ENCODE peak calls at places on chromosomes 12 and 14, in nine cellular contexts. One of them, this sample, is unnamed.

GRCh38 chr12:108985750-108986149 is 35.1 kb downstream of the SVOP start:
- DNase-seq in CD8-positive, alpha-beta memory T cell: no peak
- DNase-seq in kidney tubule cell: no peak
- DNase-seq in ELR: no peak
- DNase-seq in activated CD4-positive, alpha-beta T cell treated with anti-CD3 and anti-CD28 coated beads, Interleukin-2, amount 10 ng/mL, durations not matched to agents 7 days and 5 days: no peak
- DNase-seq in 8988T: no peak
- DNase-seq in NCI-H510A: no peak
- DNase-seq in posterior vena cava: no peak
- DNase-seq in amygdala: no peak
- DNase-seq in this sample: no peak

GRCh38 chr14:90819734-90820393 is 3.6 kb upstream of the TTC7B start:
- DNase-seq in activated CD4-positive, alpha-beta T cell treated with anti-CD3 and anti-CD28 coated beads, Interleukin-2, amount 10 ng/mL, durations not matched to agents 7 days and 5 days: no peak
- DNase-seq in amygdala: no peak
- DNase-seq in ELR: no peak
- DNase-seq in posterior vena cava: no peak
- DNase-seq in kidney tubule cell: no peak
- DNase-seq in CD8-positive, alpha-beta memory T cell: no peak
- DNase-seq in NCI-H510A: no peak
- DNase-seq in 8988T: no peak
- DNase-seq in this sample: peak

GRCh38 chr12:1500095-1500801 is 94.1 kb downstream of the FBXL14 start:
- DNase-seq in 8988T: no peak
- DNase-seq in kidney tubule cell: peak
- DNase-seq in NCI-H510A: no peak
- DNase-seq in activated CD4-positive, alpha-beta T cell treated with anti-CD3 and anti-CD28 coated beads, Interleukin-2, amount 10 ng/mL, durations not matched to agents 7 days and 5 days: no peak
- DNase-seq in CD8-positive, alpha-beta memory T cell: no peak
- DNase-seq in posterior vena cava: no peak
- DNase-seq in ELR: peak
- DNase-seq in amygdala: no peak
- DNase-seq in this sample: no peak

GRCh38 chr14:22221508-22221907 is 367.5 kb downstream of the DAD1 start:
- DNase-seq in kidney tubule cell: peak
- DNase-seq in amygdala: no peak
- DNase-seq in CD8-positive, alpha-beta memory T cell: no peak
- DNase-seq in activated CD4-positive, alpha-beta T cell treated with anti-CD3 and anti-CD28 coated beads, Interleukin-2, amount 10 ng/mL, durations not matched to agents 7 days and 5 days: peak
- DNase-seq in ELR: peak
- DNase-seq in 8988T: no peak
- DNase-seq in NCI-H510A: no peak
- DNase-seq in posterior vena cava: no peak
- DNase-seq in this sample: no peak

GRCh38 chr14:104388631-104389325 is 190.8 kb upstream of the C14orf180 start:
- DNase-seq in posterior vena cava: peak
- DNase-seq in NCI-H510A: no peak
- DNase-seq in CD8-positive, alpha-beta memory T cell: no peak
- DNase-seq in 8988T: no peak
- DNase-seq in activated CD4-positive, alpha-beta T cell treated with anti-CD3 and anti-CD28 coated beads, Interleukin-2, amount 10 ng/mL, durations not matched to agents 7 days and 5 days: no peak
- DNase-seq in ELR: no peak
- DNase-seq in kidney tubule cell: no peak
- DNase-seq in amygdala: no peak
- DNase-seq in this sample: peak

GRCh38 chr12:54571166-54571856 is 17.1 kb downstream of the PPP1R1A start:
- DNase-seq in kidney tubule cell: no peak
- DNase-seq in activated CD4-positive, alpha-beta T cell treated with anti-CD3 and anti-CD28 coated beads, Interleukin-2, amount 10 ng/mL, durations not matched to agents 7 days and 5 days: no peak
- DNase-seq in 8988T: no peak
- DNase-seq in amygdala: no peak
- DNase-seq in posterior vena cava: no peak
- DNase-seq in CD8-positive, alpha-beta memory T cell: no peak
- DNase-seq in NCI-H510A: no peak
- DNase-seq in ELR: no peak
- DNase-seq in this sample: no peak

GRCh38 chr14:68473794-68474193 is 319.1 kb downstream of the ZFP36L1 start:
- DNase-seq in CD8-positive, alpha-beta memory T cell: no peak
- DNase-seq in ELR: peak
- DNase-seq in posterior vena cava: no peak
- DNase-seq in activated CD4-positive, alpha-beta T cell treated with anti-CD3 and anti-CD28 coated beads, Interleukin-2, amount 10 ng/mL, durations not matched to agents 7 days and 5 days: no peak
- DNase-seq in amygdala: no peak
- DNase-seq in 8988T: no peak
- DNase-seq in kidney tubule cell: peak
- DNase-seq in NCI-H510A: no peak
- DNase-seq in this sample: no peak

GRCh38 chr12:6295187-6295811 is 15.2 kb upstream of the PLEKHG6 start:
- DNase-seq in ELR: peak
- DNase-seq in NCI-H510A: no peak
- DNase-seq in activated CD4-positive, alpha-beta T cell treated with anti-CD3 and anti-CD28 coated beads, Interleukin-2, amount 10 ng/mL, durations not matched to agents 7 days and 5 days: no peak
- DNase-seq in kidney tubule cell: peak
- DNase-seq in 8988T: no peak
- DNase-seq in posterior vena cava: peak
- DNase-seq in CD8-positive, alpha-beta memory T cell: no peak
- DNase-seq in amygdala: no peak
- DNase-seq in this sample: no peak

GRCh38 chr12:20040844-20041243 is 327.5 kb upstream of the PDE3A start:
- DNase-seq in kidney tubule cell: no peak
- DNase-seq in posterior vena cava: no peak
- DNase-seq in amygdala: no peak
- DNase-seq in 8988T: no peak
- DNase-seq in NCI-H510A: no peak
- DNase-seq in CD8-positive, alpha-beta memory T cell: no peak
- DNase-seq in ELR: no peak
- DNase-seq in activated CD4-positive, alpha-beta T cell treated with anti-CD3 and anti-CD28 coated beads, Interleukin-2, amount 10 ng/mL, durations not matched to agents 7 days and 5 days: no peak
- DNase-seq in this sample: no peak

GRCh38 chr12:89245090-89245489 is 107.2 kb downstream of the DUSP6 start:
- DNase-seq in NCI-H510A: no peak
- DNase-seq in activated CD4-positive, alpha-beta T cell treated with anti-CD3 and anti-CD28 coated beads, Interleukin-2, amount 10 ng/mL, durations not matched to agents 7 days and 5 days: peak
- DNase-seq in CD8-positive, alpha-beta memory T cell: peak
- DNase-seq in 8988T: no peak
- DNase-seq in kidney tubule cell: peak
- DNase-seq in posterior vena cava: no peak
- DNase-seq in amygdala: no peak
- DNase-seq in ELR: peak
- DNase-seq in this sample: no peak

GRCh38 chr12:93453633-93454032 is 11.9 kb upstream of the UBE2N start:
- DNase-seq in 8988T: no peak
- DNase-seq in ELR: peak
- DNase-seq in kidney tubule cell: peak
- DNase-seq in posterior vena cava: no peak
- DNase-seq in NCI-H510A: no peak
- DNase-seq in amygdala: no peak
- DNase-seq in CD8-positive, alpha-beta memory T cell: no peak
- DNase-seq in activated CD4-positive, alpha-beta T cell treated with anti-CD3 and anti-CD28 coated beads, Interleukin-2, amount 10 ng/mL, durations not matched to agents 7 days and 5 days: no peak
- DNase-seq in this sample: no peak

GRCh38 chr12:57751432-57751787 is 700 bp downstream of the CDK4 start:
- DNase-seq in posterior vena cava: no peak
- DNase-seq in NCI-H510A: no peak
- DNase-seq in activated CD4-positive, alpha-beta T cell treated with anti-CD3 and anti-CD28 coated beads, Interleukin-2, amount 10 ng/mL, durations not matched to agents 7 days and 5 days: no peak
- DNase-seq in 8988T: no peak
- DNase-seq in ELR: no peak
- DNase-seq in amygdala: no peak
- DNase-seq in CD8-positive, alpha-beta memory T cell: no peak
- DNase-seq in kidney tubule cell: no peak
- DNase-seq in this sample: peak

GRCh38 chr14:105894125-105894977 is 368.0 kb downstream of the TMEM121 start:
- DNase-seq in CD8-positive, alpha-beta memory T cell: no peak
- DNase-seq in kidney tubule cell: no peak
- DNase-seq in posterior vena cava: peak
- DNase-seq in NCI-H510A: no peak
- DNase-seq in 8988T: no peak
- DNase-seq in ELR: no peak
- DNase-seq in activated CD4-positive, alpha-beta T cell treated with anti-CD3 and anti-CD28 coated beads, Interleukin-2, amount 10 ng/mL, durations not matched to agents 7 days and 5 days: no peak
- DNase-seq in amygdala: no peak
- DNase-seq in this sample: no peak

GRCh38 chr12:62716866-62717477 is 218.0 kb downstream of the PPM1H start:
- DNase-seq in activated CD4-positive, alpha-beta T cell treated with anti-CD3 and anti-CD28 coated beads, Interleukin-2, amount 10 ng/mL, durations not matched to agents 7 days and 5 days: no peak
- DNase-seq in NCI-H510A: no peak
- DNase-seq in CD8-positive, alpha-beta memory T cell: no peak
- DNase-seq in kidney tubule cell: peak
- DNase-seq in amygdala: no peak
- DNase-seq in posterior vena cava: no peak
- DNase-seq in 8988T: no peak
- DNase-seq in ELR: no peak
- DNase-seq in this sample: no peak

GRCh38 chr12:32126720-32127119 is 20.1 kb downstream of the BICD1 start:
- DNase-seq in 8988T: no peak
- DNase-seq in CD8-positive, alpha-beta memory T cell: no peak
- DNase-seq in NCI-H510A: no peak
- DNase-seq in activated CD4-positive, alpha-beta T cell treated with anti-CD3 and anti-CD28 coated beads, Interleukin-2, amount 10 ng/mL, durations not matched to agents 7 days and 5 days: no peak
- DNase-seq in kidney tubule cell: peak
- DNase-seq in amygdala: no peak
- DNase-seq in ELR: peak
- DNase-seq in posterior vena cava: no peak
- DNase-seq in this sample: no peak

GRCh38 chr12:48569946-48570345 is at the start of gene LALBA:
- DNase-seq in CD8-positive, alpha-beta memory T cell: no peak
- DNase-seq in NCI-H510A: no peak
- DNase-seq in posterior vena cava: no peak
- DNase-seq in ELR: no peak
- DNase-seq in 8988T: no peak
- DNase-seq in amygdala: no peak
- DNase-seq in activated CD4-positive, alpha-beta T cell treated with anti-CD3 and anti-CD28 coated beads, Interleukin-2, amount 10 ng/mL, durations not matched to agents 7 days and 5 days: no peak
- DNase-seq in kidney tubule cell: no peak
- DNase-seq in this sample: no peak

GRCh38 chr12:109740694-109741245 is 27.1 kb downstream of the FAM222A start:
- DNase-seq in posterior vena cava: peak
- DNase-seq in NCI-H510A: no peak
- DNase-seq in activated CD4-positive, alpha-beta T cell treated with anti-CD3 and anti-CD28 coated beads, Interleukin-2, amount 10 ng/mL, durations not matched to agents 7 days and 5 days: no peak
- DNase-seq in CD8-positive, alpha-beta memory T cell: no peak
- DNase-seq in kidney tubule cell: no peak
- DNase-seq in 8988T: no peak
- DNase-seq in amygdala: no peak
- DNase-seq in ELR: no peak
- DNase-seq in this sample: no peak

GRCh38 chr12:115511971-115512370 is 765.5 kb downstream of the MED13L start:
- DNase-seq in NCI-H510A: no peak
- DNase-seq in CD8-positive, alpha-beta memory T cell: no peak
- DNase-seq in posterior vena cava: no peak
- DNase-seq in activated CD4-positive, alpha-beta T cell treated with anti-CD3 and anti-CD28 coated beads, Interleukin-2, amount 10 ng/mL, durations not matched to agents 7 days and 5 days: no peak
- DNase-seq in ELR: no peak
- DNase-seq in 8988T: no peak
- DNase-seq in amygdala: no peak
- DNase-seq in kidney tubule cell: no peak
- DNase-seq in this sample: no peak

GRCh38 chr12:15546102-15546701 is 223.9 kb downstream of the PTPRO start:
- DNase-seq in ELR: no peak
- DNase-seq in NCI-H510A: no peak
- DNase-seq in amygdala: no peak
- DNase-seq in 8988T: no peak
- DNase-seq in posterior vena cava: no peak
- DNase-seq in activated CD4-positive, alpha-beta T cell treated with anti-CD3 and anti-CD28 coated beads, Interleukin-2, amount 10 ng/mL, durations not matched to agents 7 days and 5 days: peak
- DNase-seq in CD8-positive, alpha-beta memory T cell: peak
- DNase-seq in kidney tubule cell: no peak
- DNase-seq in this sample: no peak

GRCh38 chr14:54252072-54252730 is 144.6 kb upstream of the CDKN3 start:
- DNase-seq in amygdala: no peak
- DNase-seq in ELR: peak
- DNase-seq in NCI-H510A: no peak
- DNase-seq in posterior vena cava: no peak
- DNase-seq in kidney tubule cell: peak
- DNase-seq in activated CD4-positive, alpha-beta T cell treated with anti-CD3 and anti-CD28 coated beads, Interleukin-2, amount 10 ng/mL, durations not matched to agents 7 days and 5 days: no peak
- DNase-seq in CD8-positive, alpha-beta memory T cell: no peak
- DNase-seq in 8988T: no peak
- DNase-seq in this sample: no peak

GRCh38 chr14:24334431-24335271 is at the start of gene ADCY4:
- DNase-seq in posterior vena cava: peak
- DNase-seq in activated CD4-positive, alpha-beta T cell treated with anti-CD3 and anti-CD28 coated beads, Interleukin-2, amount 10 ng/mL, durations not matched to agents 7 days and 5 days: no peak
- DNase-seq in CD8-positive, alpha-beta memory T cell: peak
- DNase-seq in kidney tubule cell: no peak
- DNase-seq in ELR: no peak
- DNase-seq in 8988T: no peak
- DNase-seq in amygdala: no peak
- DNase-seq in NCI-H510A: no peak
- DNase-seq in this sample: no peak

GRCh38 chr14:97218713-97219355 is 421.7 kb downstream of the VRK1 start:
- DNase-seq in activated CD4-positive, alpha-beta T cell treated with anti-CD3 and anti-CD28 coated beads, Interleukin-2, amount 10 ng/mL, durations not matched to agents 7 days and 5 days: peak
- DNase-seq in posterior vena cava: no peak
- DNase-seq in NCI-H510A: no peak
- DNase-seq in CD8-positive, alpha-beta memory T cell: peak
- DNase-seq in amygdala: no peak
- DNase-seq in ELR: no peak
- DNase-seq in 8988T: no peak
- DNase-seq in kidney tubule cell: peak
- DNase-seq in this sample: no peak

GRCh38 chr12:108302471-108303311 is 36.4 kb downstream of the CMKLR1 start:
- DNase-seq in CD8-positive, alpha-beta memory T cell: no peak
- DNase-seq in ELR: peak
- DNase-seq in activated CD4-positive, alpha-beta T cell treated with anti-CD3 and anti-CD28 coated beads, Interleukin-2, amount 10 ng/mL, durations not matched to agents 7 days and 5 days: no peak
- DNase-seq in 8988T: no peak
- DNase-seq in posterior vena cava: peak
- DNase-seq in kidney tubule cell: peak
- DNase-seq in NCI-H510A: no peak
- DNase-seq in amygdala: no peak
- DNase-seq in this sample: no peak

GRCh38 chr14:69666698-69667211 is 55.4 kb downstream of the SUSD6 start:
- DNase-seq in CD8-positive, alpha-beta memory T cell: no peak
- DNase-seq in activated CD4-positive, alpha-beta T cell treated with anti-CD3 and anti-CD28 coated beads, Interleukin-2, amount 10 ng/mL, durations not matched to agents 7 days and 5 days: no peak
- DNase-seq in posterior vena cava: no peak
- DNase-seq in ELR: no peak
- DNase-seq in 8988T: no peak
- DNase-seq in kidney tubule cell: no peak
- DNase-seq in NCI-H510A: no peak
- DNase-seq in amygdala: no peak
- DNase-seq in this sample: no peak

GRCh38 chr14:98721061-98721460 is 550.9 kb downstream of the BCL11B start:
- DNase-seq in CD8-positive, alpha-beta memory T cell: no peak
- DNase-seq in NCI-H510A: no peak
- DNase-seq in activated CD4-positive, alpha-beta T cell treated with anti-CD3 and anti-CD28 coated beads, Interleukin-2, amount 10 ng/mL, durations not matched to agents 7 days and 5 days: no peak
- DNase-seq in ELR: no peak
- DNase-seq in kidney tubule cell: no peak
- DNase-seq in 8988T: no peak
- DNase-seq in posterior vena cava: no peak
- DNase-seq in amygdala: no peak
- DNase-seq in this sample: no peak

GRCh38 chr14:91390165-91390778 is 27.3 kb downstream of the CCDC88C start:
- DNase-seq in NCI-H510A: no peak
- DNase-seq in amygdala: no peak
- DNase-seq in activated CD4-positive, alpha-beta T cell treated with anti-CD3 and anti-CD28 coated beads, Interleukin-2, amount 10 ng/mL, durations not matched to agents 7 days and 5 days: no peak
- DNase-seq in posterior vena cava: no peak
- DNase-seq in kidney tubule cell: peak
- DNase-seq in CD8-positive, alpha-beta memory T cell: peak
- DNase-seq in 8988T: no peak
- DNase-seq in ELR: no peak
- DNase-seq in this sample: no peak

GRCh38 chr14:104925214-104925899 is 678 bp downstream of the PLD4 start:
- DNase-seq in ELR: no peak
- DNase-seq in activated CD4-positive, alpha-beta T cell treated with anti-CD3 and anti-CD28 coated beads, Interleukin-2, amount 10 ng/mL, durations not matched to agents 7 days and 5 days: no peak
- DNase-seq in NCI-H510A: no peak
- DNase-seq in posterior vena cava: no peak
- DNase-seq in kidney tubule cell: no peak
- DNase-seq in 8988T: no peak
- DNase-seq in amygdala: no peak
- DNase-seq in CD8-positive, alpha-beta memory T cell: no peak
- DNase-seq in this sample: no peak